ENCODE peak calls at places on chromosomes 3 and 15, in five cellular contexts. One of them, this sample, is unnamed.

GRCh38 chr3:103295974-103296570 is 861.3 kb downstream of the ZPLD1 start:
- DNase-seq in GM12865: peak
- DNase-seq in colonic mucosa: no peak
- DNase-seq in breast epithelium: no peak
- DNase-seq in tibial nerve: no peak
- DNase-seq in this sample: no peak

GRCh38 chr3:51718547-51719412 is 11.9 kb downstream of the GRM2 start:
- DNase-seq in GM12865: peak
- DNase-seq in tibial nerve: peak
- DNase-seq in colonic mucosa: peak
- DNase-seq in breast epithelium: no peak
- DNase-seq in this sample: peak

GRCh38 chr3:136209921-136210320 is 13.8 kb upstream of the MSL2 start:
- DNase-seq in GM12865: no peak
- DNase-seq in colonic mucosa: no peak
- DNase-seq in tibial nerve: no peak
- DNase-seq in breast epithelium: no peak
- DNase-seq in this sample: no peak

GRCh38 chr3:149258714-149259113 is 37.1 kb upstream of the CP start:
- DNase-seq in breast epithelium: no peak
- DNase-seq in GM12865: no peak
- DNase-seq in colonic mucosa: no peak
- DNase-seq in tibial nerve: no peak
- DNase-seq in this sample: no peak

GRCh38 chr15:28783466-28783865 is 65.0 kb downstream of the GOLGA6L7 start:
- DNase-seq in breast epithelium: no peak
- DNase-seq in tibial nerve: no peak
- DNase-seq in GM12865: no peak
- DNase-seq in colonic mucosa: no peak
- DNase-seq in this sample: no peak

GRCh38 chr3:110414851-110415250 is 656.8 kb upstream of the NECTIN3 start:
- DNase-seq in GM12865: no peak
- DNase-seq in tibial nerve: no peak
- DNase-seq in colonic mucosa: no peak
- DNase-seq in breast epithelium: no peak
- DNase-seq in this sample: no peak

GRCh38 chr15:84818221-84819131 is 1.3 kb downstream of the ALPK3 start:
- DNase-seq in tibial nerve: no peak
- DNase-seq in breast epithelium: no peak
- DNase-seq in GM12865: peak
- DNase-seq in colonic mucosa: no peak
- DNase-seq in this sample: peak

GRCh38 chr3:38581774-38582173 is 67.7 kb downstream of the SCN5A start:
- DNase-seq in breast epithelium: no peak
- DNase-seq in tibial nerve: no peak
- DNase-seq in colonic mucosa: no peak
- DNase-seq in GM12865: no peak
- DNase-seq in this sample: no peak

GRCh38 chr3:61311044-61311443 is 59.8 kb upstream of the FHIT start:
- DNase-seq in tibial nerve: no peak
- DNase-seq in GM12865: peak
- DNase-seq in colonic mucosa: no peak
- DNase-seq in breast epithelium: no peak
- DNase-seq in this sample: no peak

GRCh38 chr3:127822836-127823589 is 698 bp upstream of the MGLL start:
- DNase-seq in GM12865: peak
- DNase-seq in colonic mucosa: peak
- DNase-seq in tibial nerve: peak
- DNase-seq in breast epithelium: no peak
- DNase-seq in this sample: no peak

GRCh38 chr3:48238506-48239085 is 2.3 kb upstream of the ZNF589 start:
- DNase-seq in colonic mucosa: no peak
- DNase-seq in GM12865: no peak
- DNase-seq in tibial nerve: no peak
- DNase-seq in breast epithelium: no peak
- DNase-seq in this sample: no peak

GRCh38 chr15:96693990-96694517 is 363.6 kb downstream of the NR2F2 start:
- DNase-seq in tibial nerve: no peak
- DNase-seq in breast epithelium: no peak
- DNase-seq in colonic mucosa: no peak
- DNase-seq in GM12865: no peak
- DNase-seq in this sample: no peak

GRCh38 chr3:122874116-122874515 is 79.2 kb downstream of the SLC49A4 start:
- DNase-seq in breast epithelium: no peak
- DNase-seq in tibial nerve: no peak
- DNase-seq in colonic mucosa: no peak
- DNase-seq in GM12865: no peak
- DNase-seq in this sample: no peak

GRCh38 chr3:110881069-110881468 is 190.5 kb upstream of the NECTIN3 start:
- DNase-seq in tibial nerve: no peak
- DNase-seq in breast epithelium: peak
- DNase-seq in GM12865: peak
- DNase-seq in colonic mucosa: peak
- DNase-seq in this sample: peak

GRCh38 chr3:73419179-73419803 is 205.4 kb downstream of the PDZRN3 start:
- DNase-seq in breast epithelium: no peak
- DNase-seq in colonic mucosa: no peak
- DNase-seq in tibial nerve: no peak
- DNase-seq in GM12865: no peak
- DNase-seq in this sample: no peak

GRCh38 chr3:197501879-197502620 is 53.7 kb downstream of the BDH1 start:
- DNase-seq in colonic mucosa: peak
- DNase-seq in breast epithelium: no peak
- DNase-seq in GM12865: peak
- DNase-seq in tibial nerve: no peak
- DNase-seq in this sample: peak

GRCh38 chr15:85312486-85312885 is 67.9 kb upstream of the AKAP13 start:
- DNase-seq in breast epithelium: no peak
- DNase-seq in tibial nerve: no peak
- DNase-seq in colonic mucosa: no peak
- DNase-seq in GM12865: peak
- DNase-seq in this sample: peak

GRCh38 chr3:142929109-142929508 is 34.4 kb downstream of the PAQR9 start:
- DNase-seq in GM12865: peak
- DNase-seq in tibial nerve: no peak
- DNase-seq in colonic mucosa: peak
- DNase-seq in breast epithelium: no peak
- DNase-seq in this sample: peak

GRCh38 chr3:46729038-46729437 is 11.4 kb upstream of the PRSS50 start:
- DNase-seq in colonic mucosa: no peak
- DNase-seq in tibial nerve: no peak
- DNase-seq in breast epithelium: no peak
- DNase-seq in GM12865: no peak
- DNase-seq in this sample: no peak

GRCh38 chr15:25176616-25176923 is 221.8 kb downstream of the SNRPN start:
- DNase-seq in colonic mucosa: no peak
- DNase-seq in breast epithelium: peak
- DNase-seq in GM12865: no peak
- DNase-seq in tibial nerve: no peak
- DNase-seq in this sample: no peak

GRCh38 chr3:43071313-43071893 is 34.5 kb downstream of the POMGNT2 start:
- DNase-seq in colonic mucosa: no peak
- DNase-seq in GM12865: no peak
- DNase-seq in tibial nerve: no peak
- DNase-seq in breast epithelium: no peak
- DNase-seq in this sample: peak

GRCh38 chr3:141255137-141255536 is 23.5 kb downstream of the PXYLP1 start:
- DNase-seq in breast epithelium: no peak
- DNase-seq in GM12865: no peak
- DNase-seq in colonic mucosa: no peak
- DNase-seq in tibial nerve: no peak
- DNase-seq in this sample: no peak

GRCh38 chr3:121758727-121759450 is 9.3 kb upstream of the GOLGB1 start:
- DNase-seq in colonic mucosa: no peak
- DNase-seq in breast epithelium: no peak
- DNase-seq in GM12865: no peak
- DNase-seq in tibial nerve: no peak
- DNase-seq in this sample: no peak

GRCh38 chr3:177211503-177212277 is 14.4 kb upstream of the TBL1XR1 start:
- DNase-seq in breast epithelium: peak
- DNase-seq in GM12865: no peak
- DNase-seq in tibial nerve: no peak
- DNase-seq in colonic mucosa: peak
- DNase-seq in this sample: no peak

GRCh38 chr3:114144909-114145688 is 33.8 kb downstream of the DRD3 start:
- DNase-seq in colonic mucosa: no peak
- DNase-seq in GM12865: peak
- DNase-seq in breast epithelium: no peak
- DNase-seq in tibial nerve: no peak
- DNase-seq in this sample: peak

GRCh38 chr3:25587094-25587493 is 77.6 kb downstream of the TOP2B start:
- DNase-seq in GM12865: no peak
- DNase-seq in colonic mucosa: no peak
- DNase-seq in breast epithelium: no peak
- DNase-seq in tibial nerve: no peak
- DNase-seq in this sample: no peak

GRCh38 chr3:121443456-121443855 is 102.3 kb downstream of the POLQ start:
- DNase-seq in colonic mucosa: no peak
- DNase-seq in tibial nerve: no peak
- DNase-seq in GM12865: no peak
- DNase-seq in breast epithelium: no peak
- DNase-seq in this sample: no peak

GRCh38 chr15:100349696-100350433 is 8.1 kb upstream of the ADAMTS17 start:
- DNase-seq in GM12865: peak
- DNase-seq in tibial nerve: peak
- DNase-seq in breast epithelium: peak
- DNase-seq in colonic mucosa: peak
- DNase-seq in this sample: peak

GRCh38 chr3:71099997-71100719 is 483.4 kb downstream of the FOXP1 start:
- DNase-seq in tibial nerve: no peak
- DNase-seq in GM12865: no peak
- DNase-seq in colonic mucosa: no peak
- DNase-seq in breast epithelium: no peak
- DNase-seq in this sample: no peak

GRCh38 chr3:124986153-124987143 is 51.9 kb upstream of the MUC13 start:
- DNase-seq in breast epithelium: no peak
- DNase-seq in tibial nerve: no peak
- DNase-seq in colonic mucosa: peak
- DNase-seq in GM12865: no peak
- DNase-seq in this sample: no peak
- TF ChIP-seq CTCF in breast epithelium: no peak
- TF ChIP-seq CTCF in tibial nerve: no peak
- TF ChIP-seq CTCF in colonic mucosa: peak
- TF ChIP-seq CTCF in GM12865: no peak
- TF ChIP-seq CTCF in this sample: no peak

GRCh38 chr15:93399121-93399520 is 310.1 kb upstream of the RGMA start:
- DNase-seq in colonic mucosa: no peak
- DNase-seq in breast epithelium: no peak
- DNase-seq in GM12865: no peak
- DNase-seq in tibial nerve: no peak
- DNase-seq in this sample: no peak
- TF ChIP-seq CTCF in colonic mucosa: no peak
- TF ChIP-seq CTCF in breast epithelium: no peak
- TF ChIP-seq CTCF in GM12865: no peak
- TF ChIP-seq CTCF in tibial nerve: no peak
- TF ChIP-seq CTCF in this sample: no peak

GRCh38 chr15:42707873-42708544 is 28.9 kb downstream of the CDAN1 start:
- DNase-seq in tibial nerve: no peak
- DNase-seq in colonic mucosa: no peak
- DNase-seq in GM12865: no peak
- DNase-seq in breast epithelium: no peak
- DNase-seq in this sample: no peak

GRCh38 chr15:42707068-42707467 is 29.9 kb downstream of the CDAN1 start:
- DNase-seq in tibial nerve: no peak
- DNase-seq in breast epithelium: no peak
- DNase-seq in GM12865: no peak
- DNase-seq in colonic mucosa: no peak
- DNase-seq in this sample: no peak

GRCh38 chr15:42705336-42705735 is 31.6 kb downstream of the CDAN1 start:
- DNase-seq in breast epithelium: no peak
- DNase-seq in tibial nerve: no peak
- DNase-seq in colonic mucosa: no peak
- DNase-seq in GM12865: no peak
- DNase-seq in this sample: no peak

GRCh38 chr15:42704492-42704926 is 32.4 kb downstream of the CDAN1 start:
- DNase-seq in tibial nerve: peak
- DNase-seq in colonic mucosa: peak
- DNase-seq in breast epithelium: peak
- DNase-seq in GM12865: peak
- DNase-seq in this sample: peak
- TF ChIP-seq CTCF in tibial nerve: peak
- TF ChIP-seq CTCF in colonic mucosa: peak
- TF ChIP-seq CTCF in breast epithelium: no peak
- TF ChIP-seq CTCF in GM12865: peak
- TF ChIP-seq CTCF in this sample: peak

GRCh38 chr3:186270711-186271110 is 91.3 kb downstream of the DGKG start:
- DNase-seq in breast epithelium: no peak
- DNase-seq in colonic mucosa: no peak
- DNase-seq in GM12865: no peak
- DNase-seq in tibial nerve: no peak
- DNase-seq in this sample: no peak
- TF ChIP-seq CTCF in breast epithelium: no peak
- TF ChIP-seq CTCF in colonic mucosa: no peak
- TF ChIP-seq CTCF in GM12865: no peak
- TF ChIP-seq CTCF in tibial nerve: no peak
- TF ChIP-seq CTCF in this sample: no peak

GRCh38 chr15:78565951-78566774 is 843 bp downstream of the CHRNA5 start:
- DNase-seq in GM12865: peak
- DNase-seq in colonic mucosa: peak
- DNase-seq in tibial nerve: peak
- DNase-seq in breast epithelium: no peak
- DNase-seq in this sample: peak
- TF ChIP-seq CTCF in GM12865: peak
- TF ChIP-seq CTCF in colonic mucosa: no peak
- TF ChIP-seq CTCF in tibial nerve: no peak
- TF ChIP-seq CTCF in breast epithelium: no peak
- TF ChIP-seq CTCF in this sample: no peak

DNA sequence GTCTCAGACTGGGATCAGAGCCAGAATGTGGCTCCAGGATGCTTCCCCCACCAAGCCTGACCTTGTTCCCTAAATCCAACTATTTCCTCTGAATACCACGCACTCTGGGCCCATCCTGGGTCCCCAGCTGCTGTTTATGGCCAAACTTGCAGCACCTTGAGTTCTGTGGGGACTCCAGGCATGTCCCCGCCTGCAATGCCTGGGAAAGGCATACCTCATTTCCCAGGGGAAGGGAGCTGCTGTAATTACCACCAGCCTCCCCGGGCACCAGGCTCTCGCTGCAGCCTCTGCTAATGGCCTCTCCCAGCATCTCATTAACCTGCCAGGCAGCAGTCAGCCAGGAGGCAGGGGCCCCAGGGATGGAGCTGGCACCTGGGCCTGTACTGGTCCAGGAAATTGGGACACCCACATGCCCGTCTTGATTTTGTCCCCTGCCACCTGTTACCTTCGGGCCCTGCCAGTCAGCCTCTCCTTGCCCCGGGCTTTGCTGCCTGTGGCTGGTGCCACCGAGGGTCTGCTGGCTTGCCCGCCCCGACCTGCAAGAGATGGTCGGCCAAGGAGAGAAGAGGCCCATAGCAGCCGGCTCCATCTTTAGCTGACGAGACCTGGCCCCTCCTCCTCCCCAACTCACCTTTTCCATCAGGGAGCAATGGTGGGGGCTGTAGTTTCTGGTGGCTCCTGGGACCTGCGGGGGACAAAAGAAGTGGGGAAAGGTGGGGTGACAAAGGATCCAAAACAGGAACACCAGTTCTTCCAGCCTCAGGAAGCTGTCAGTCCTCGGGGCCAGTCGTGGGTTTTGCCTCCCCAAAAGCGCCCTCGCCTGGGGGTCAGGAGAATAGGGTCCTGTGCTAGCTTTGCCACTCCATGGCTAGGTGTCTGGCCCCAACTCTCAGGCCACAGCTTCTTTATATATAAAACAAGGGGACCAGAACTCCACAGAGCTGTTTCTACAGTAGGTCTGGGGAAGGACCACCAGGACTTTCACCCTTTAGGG is 4.3 kb downstream of the CCDC9B start:
- DNase-seq in tibial nerve: no peak
- DNase-seq in breast epithelium: no peak
- DNase-seq in GM12865: peak
- DNase-seq in colonic mucosa: peak
- DNase-seq in this sample: peak
- TF ChIP-seq CTCF in tibial nerve: no peak
- TF ChIP-seq CTCF in breast epithelium: no peak
- TF ChIP-seq CTCF in GM12865: peak
- TF ChIP-seq CTCF in colonic mucosa: no peak
- TF ChIP-seq CTCF in this sample: no peak